ENCODE peak calls at places on chromosomes 2 and 18, in nine cellular contexts. P is body of pancreas; J is breast epithelium; N is activated CD8-positive, alpha-beta T cell treated with anti-CD3 and anti-CD28 coated beads for 36 hours; Z is AG09309; U is BE2C; Y is tibial artery; Q is cardiac muscle cell; F is OCI-LY7. K is an unnamed sample.

GRCh38 chr18:57772387-57772799 is 30.7 kb downstream of the ATP8B1 start:
- DNase-seq in P (peak; percentile 79), J (peak; percentile 58), N (no peak), Z (no peak), U (no peak), Y (no peak), Q (no peak), F (no peak), K (no peak)

GRCh38 chr18:61865466-61866165 is 27.2 kb downstream of the RNF152 start:
- DNase-seq in P (no peak), J (no peak), N (no peak), Z (peak; percentile 21), U (no peak), Y (no peak), Q (no peak), F (no peak), K (no peak)

GRCh38 chr2:163859951-163860350 is 124.1 kb upstream of the FIGN start:
- DNase-seq in P (no peak), J (no peak), N (no peak), Z (no peak), U (no peak), Y (no peak), Q (no peak), F (no peak), K (no peak)

GRCh38 chr2:20170646-20171250 is 54.2 kb downstream of the SDC1 start:
- DNase-seq in P (no peak), J (no peak), N (no peak), Z (no peak), U (no peak), Y (peak; percentile 61), Q (no peak), F (no peak), K (no peak)

GRCh38 chr2:136527560-136527959 is 237.8 kb upstream of the THSD7B start:
- DNase-seq in P (no peak), J (no peak), N (peak; percentile 3), Z (no peak), U (no peak), Y (no peak), Q (peak; percentile 87), F (peak; percentile 44), K (peak; percentile 71)

GRCh38 chr2:176554107-176555048 is 285.1 kb downstream of the MTX2 start:
- DNase-seq in P (peak; percentile 15), J (no peak), N (peak; percentile 49), Z (no peak), U (peak; percentile 22), Y (no peak), Q (peak; percentile 70), F (peak; percentile 63), K (peak; percentile 53)

GRCh38 chr2:37800176-37800835 is 124.8 kb upstream of the RMDN2 start:
- DNase-seq in P (no peak), J (no peak), N (no peak), Z (no peak), U (no peak), Y (no peak), Q (no peak), F (no peak), K (no peak)

GRCh38 chr2:68041704-68042245 is 21.0 kb downstream of the C1D start:
- DNase-seq in P (no peak), J (no peak), N (no peak), Z (no peak), U (no peak), Y (no peak), Q (no peak), F (no peak), K (no peak)

GRCh38 chr2:104375206-104375605 is 478.7 kb upstream of the POU3F3 start:
- DNase-seq in P (no peak), J (no peak), N (no peak), Z (no peak), U (no peak), Y (no peak), Q (no peak), F (no peak), K (no peak)

GRCh38 chr2:104368089-104368488 is 485.8 kb upstream of the POU3F3 start:
- DNase-seq in P (no peak), J (no peak), N (no peak), Z (no peak), U (no peak), Y (no peak), Q (no peak), F (no peak), K (no peak)

DNA sequence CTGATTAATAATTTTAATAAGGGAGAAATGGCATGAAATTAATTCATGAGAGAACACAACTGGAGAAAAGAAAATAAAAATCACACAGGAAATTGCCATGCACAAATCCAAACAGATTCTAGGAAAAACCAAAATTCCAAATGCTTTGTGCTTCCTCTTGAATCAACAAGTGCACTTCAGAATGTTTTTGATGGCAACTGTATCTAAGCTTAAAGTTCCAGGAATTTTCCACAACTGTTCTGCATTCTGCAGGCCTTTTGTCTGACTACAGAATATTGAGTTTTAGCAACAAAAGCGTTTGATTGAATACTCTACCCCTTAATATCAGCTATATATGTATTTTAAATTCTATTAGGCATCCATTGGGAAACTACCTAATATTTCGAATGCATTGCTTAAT is 482.8 kb upstream of the POU3F3 start:
- DNase-seq in P (no peak), J (no peak), N (no peak), Z (no peak), U (no peak), Y (no peak), Q (no peak), F (no peak), K (no peak)
- TF ChIP-seq CTCF in P (no peak), J (no peak), N (no peak), Z (no peak), U (no peak), Y (no peak), Q (no peak), F (no peak), K (no peak)

DNA sequence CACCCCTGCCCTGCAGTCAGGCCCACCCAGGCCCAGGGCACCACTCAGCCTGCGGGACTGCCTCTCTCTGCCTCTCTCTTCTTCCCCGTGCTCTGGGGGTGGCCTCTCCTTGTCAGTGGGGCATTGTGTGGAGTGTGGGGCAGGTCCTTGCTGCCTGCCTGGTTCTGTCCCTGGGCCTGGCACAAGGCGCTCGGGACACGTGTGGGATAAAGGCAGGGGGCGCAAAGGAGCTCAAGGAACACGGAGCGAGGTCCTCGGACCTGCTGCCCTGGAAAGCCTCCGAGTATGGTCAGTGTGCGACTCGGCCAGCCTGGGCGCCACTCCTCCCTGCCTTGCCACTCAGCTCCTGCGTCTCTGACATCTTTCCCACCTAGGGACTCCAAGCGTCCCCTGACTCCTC is 262.2 kb downstream of the HDAC4 start:
- DNase-seq in P (no peak), J (no peak), N (no peak), Z (no peak), U (no peak), Y (no peak), Q (no peak), F (no peak), K (no peak)
- TF ChIP-seq CTCF in P (no peak), J (no peak), N (no peak), Z (no peak), U (no peak), Y (no peak), Q (no peak), F (no peak), K (no peak)

GRCh38 chr18:46679846-46680598 is 23.0 kb upstream of the LOXHD1 start:
- DNase-seq in P (no peak), J (no peak), N (no peak), Z (no peak), U (no peak), Y (no peak), Q (no peak), F (no peak), K (no peak)

GRCh38 chr18:46676162-46676830 is 19.3 kb upstream of the LOXHD1 start:
- DNase-seq in P (no peak), J (no peak), N (no peak), Z (no peak), U (no peak), Y (no peak), Q (no peak), F (no peak), K (peak; percentile 29)

GRCh38 chr18:46678785-46679404 is 21.9 kb upstream of the LOXHD1 start:
- DNase-seq in P (no peak), J (no peak), N (no peak), Z (no peak), U (no peak), Y (no peak), Q (no peak), F (no peak), K (no peak)

GRCh38 chr18:46675112-46675511 is 18.1 kb upstream of the LOXHD1 start:
- DNase-seq in P (no peak), J (no peak), N (no peak), Z (no peak), U (no peak), Y (no peak), Q (no peak), F (no peak), K (no peak)

DNA sequence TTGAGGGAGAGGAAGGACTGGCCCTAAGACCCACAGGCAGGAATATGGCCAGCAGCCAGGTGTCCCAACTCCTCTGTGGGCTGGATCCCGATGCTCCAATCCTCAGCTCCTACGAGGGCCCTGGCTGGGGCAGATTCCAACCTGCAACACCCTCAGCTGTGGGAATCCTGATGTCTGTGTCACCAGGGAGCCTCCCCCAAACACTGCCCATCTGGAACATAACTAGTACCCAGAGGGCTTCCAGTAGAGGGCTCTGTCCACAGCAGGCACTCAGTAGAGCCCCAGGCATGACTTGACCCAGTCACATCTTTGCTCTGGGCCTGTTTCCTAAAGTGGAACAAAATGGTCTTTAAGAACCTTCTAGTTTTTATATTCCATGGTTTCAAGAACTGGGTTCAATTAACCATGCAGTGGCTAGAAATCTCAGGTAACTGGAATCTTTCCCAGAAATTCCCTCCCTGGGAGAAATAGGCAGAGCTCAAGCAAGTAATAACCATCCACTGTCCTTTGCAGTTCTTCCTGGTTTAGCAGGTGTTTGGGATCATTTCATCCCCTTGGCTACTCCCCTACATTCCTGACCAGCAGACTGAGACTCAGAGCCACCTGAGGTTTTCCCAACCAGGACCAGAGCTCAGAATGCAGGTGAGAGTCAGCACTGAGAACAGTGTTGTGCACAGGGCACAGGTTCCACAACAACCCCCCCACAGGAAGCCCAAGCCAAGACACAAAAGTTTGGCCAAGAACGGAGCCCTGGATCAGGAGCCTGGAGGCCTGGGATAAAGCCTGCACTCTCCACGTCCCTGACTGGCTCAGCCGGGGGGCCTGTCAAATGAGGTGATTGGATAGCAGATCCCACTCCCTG is 20.8 kb upstream of the LOXHD1 start:
- DNase-seq in P (no peak), J (no peak), N (no peak), Z (no peak), U (no peak), Y (no peak), Q (peak; percentile 25), F (no peak), K (no peak)
- TF ChIP-seq CTCF in P (no peak), J (no peak), N (no peak), Z (peak; percentile 30), U (no peak), Y (no peak), Q (no peak), F (peak; percentile 43), K (no peak)

GRCh38 chr2:9770308-9771100 is 72.8 kb upstream of the TAF1B start:
- DNase-seq in P (peak; percentile 74), J (peak; percentile 65), N (peak; percentile 69), Z (no peak), U (peak; percentile 77), Y (peak; percentile 77), Q (peak; percentile 73), F (peak; percentile 51), K (peak; percentile 72)

GRCh38 chr2:9767656-9768281 is 75.5 kb upstream of the TAF1B start:
- DNase-seq in P (no peak), J (peak; percentile 43), N (no peak), Z (no peak), U (no peak), Y (peak; percentile 46), Q (no peak), F (peak; percentile 24), K (no peak)

GRCh38 chr2:9770006-9770307 is 73.3 kb upstream of the TAF1B start:
- DNase-seq in P (no peak), J (no peak), N (no peak), Z (no peak), U (no peak), Y (no peak), Q (no peak), F (no peak), K (no peak)

GRCh38 chr2:9769171-9770005 is 73.9 kb upstream of the TAF1B start:
- DNase-seq in P (peak; percentile 38), J (peak; percentile 48), N (peak; percentile 69), Z (no peak), U (peak; percentile 67), Y (peak; percentile 54), Q (no peak), F (no peak), K (peak; percentile 72)

DNA sequence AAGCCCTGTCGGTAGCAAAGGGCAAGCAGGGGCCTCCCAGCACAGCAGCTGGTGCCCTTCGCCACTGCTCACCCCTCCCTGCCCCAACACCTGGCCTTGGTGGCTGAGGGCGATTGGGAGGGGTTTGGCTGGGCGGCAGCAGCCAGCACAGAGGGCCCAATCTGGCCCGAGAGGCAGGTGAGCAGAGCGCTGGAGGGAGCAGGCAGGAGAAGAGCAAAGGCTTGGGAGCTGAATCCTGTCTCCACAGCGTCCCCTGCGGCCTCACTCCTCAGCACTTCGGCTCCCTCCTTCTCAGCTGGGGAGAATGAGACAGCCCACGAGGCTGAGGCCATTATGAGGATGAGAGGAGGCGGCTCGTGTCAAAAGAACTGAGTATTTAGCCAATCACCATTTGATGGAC is 74.9 kb upstream of the TAF1B start:
- DNase-seq in P (peak; percentile 88), J (peak; percentile 28), N (no peak), Z (no peak), U (no peak), Y (peak; percentile 47), Q (peak; percentile 85), F (no peak), K (peak; percentile 74)
- TF ChIP-seq CTCF in P (peak; percentile 63), J (no peak), N (no peak), Z (no peak), U (no peak), Y (no peak), Q (no peak), F (no peak), K (peak; percentile 59)